ENCODE peak calls at places on chromosomes 12 and 14, in four cellular contexts. U, T, Q and M are unnamed samples.

GRCh38 chr14:23095196-23096108 is at the start of gene C14orf119:
- DNase-seq in U (peak), T (peak), Q (peak), M (peak)

GRCh38 chr12:108816652-108817335 is 40.6 kb downstream of the SSH1 start:
- DNase-seq in U (peak), T (no peak), Q (no peak), M (no peak)

GRCh38 chr14:104202259-104203070 is 64.1 kb downstream of the KIF26A start:
- DNase-seq in U (peak), T (no peak), Q (no peak), M (no peak)

GRCh38 chr14:104658325-104658712 is 31.1 kb upstream of the INF2 start:
- DNase-seq in U (no peak), T (no peak), Q (no peak), M (no peak)

GRCh38 chr14:68486033-68486732 is 306.7 kb downstream of the ZFP36L1 start:
- DNase-seq in U (no peak), T (no peak), Q (no peak), M (no peak)

GRCh38 chr12:56838602-56839488 is 75.7 kb downstream of the HSD17B6 start:
- DNase-seq in U (no peak), T (no peak), Q (no peak), M (no peak)

GRCh38 chr12:105334001-105334400 is 3.5 kb downstream of the C12orf75 start:
- DNase-seq in U (no peak), T (no peak), Q (no peak), M (no peak)

GRCh38 chr14:105908481-105908911 is 382.1 kb downstream of the TMEM121 start:
- DNase-seq in U (no peak), T (no peak), Q (peak), M (peak)